ENCODE peak calls at places on chromosomes 11 and 22, in eight cellular contexts. Z, O, G, N, C, I, X and Q are unnamed samples.

GRCh38 chr11:78802058-78802633 is 227.5 kb upstream of the NARS2 start:
- DNase-seq in Z (no peak), I (no peak), X (no peak), N (no peak), G (no peak), C (no peak), O (no peak), Q (no peak)

GRCh38 chr22:49666146-49666809 is 161.4 kb downstream of the BRD1 start:
- DNase-seq in I (no peak), C (no peak), X (no peak), O (no peak), G (no peak), Z (no peak), N (no peak), Q (no peak)

GRCh38 chr22:49767355-49768062 is 60.2 kb downstream of the BRD1 start:
- DNase-seq in Z (peak), G (no peak), X (no peak), N (no peak), I (no peak), O (no peak), C (peak), Q (peak)

GRCh38 chr11:113119074-113119473 is 157.9 kb downstream of the NCAM1 start:
- DNase-seq in Z (no peak), X (no peak), N (no peak), O (no peak), C (no peak), G (no peak), I (no peak), Q (no peak)

GRCh38 chr11:1162498-1163311 is 5.0 kb downstream of the MUC5AC start:
- DNase-seq in G (no peak), O (no peak), X (no peak), Z (peak), C (no peak), I (no peak), N (no peak), Q (no peak)

GRCh38 chr11:33532257-33532656 is 168.4 kb downstream of the C11orf91 start:
- DNase-seq in N (no peak), O (no peak), G (no peak), X (no peak), C (no peak), I (no peak), Z (no peak), Q (no peak)

GRCh38 chr11:106133529-106133928 is 56.1 kb downstream of the AASDHPPT start:
- DNase-seq in X (no peak), N (no peak), O (no peak), G (no peak), Z (no peak), I (no peak), C (no peak), Q (no peak)

GRCh38 chr11:106815209-106815608 is 203.1 kb downstream of the GUCY1A2 start:
- DNase-seq in I (no peak), X (no peak), N (no peak), O (no peak), C (no peak), G (no peak), Z (no peak), Q (no peak)

GRCh38 chr11:66934971-66935779 is 23.0 kb downstream of the PC start:
- DNase-seq in Z (no peak), G (no peak), I (no peak), C (no peak), X (no peak), O (no peak), N (no peak), Q (no peak)

GRCh38 chr11:79414644-79415317 is 26.0 kb downstream of the TENM4 start:
- DNase-seq in C (no peak), Z (peak), N (no peak), G (no peak), I (no peak), O (no peak), X (no peak), Q (no peak)

GRCh38 chr22:23281406-23282088 is 101.2 kb downstream of the BCR start:
- DNase-seq in O (peak), X (peak), Z (peak), N (peak), I (peak), C (peak), G (no peak), Q (peak)

GRCh38 chr11:95919514-95919913 is 4.4 kb downstream of the MTMR2 start:
- DNase-seq in X (no peak), O (no peak), I (no peak), C (no peak), G (no peak), Z (no peak), N (no peak), Q (no peak)

GRCh38 chr11:890794-891600 is 19.6 kb downstream of the CHID1 start:
- DNase-seq in G (no peak), N (no peak), O (no peak), C (no peak), Z (no peak), X (no peak), I (no peak), Q (no peak)

GRCh38 chr22:22128440-22128839 is 116.1 kb upstream of the VPREB1 start:
- DNase-seq in O (no peak), Z (no peak), G (no peak), N (no peak), I (no peak), X (no peak), C (no peak), Q (no peak)

GRCh38 chr22:27372969-27373670 is 428.4 kb downstream of the MN1 start:
- DNase-seq in N (no peak), G (no peak), I (no peak), Z (no peak), O (no peak), X (no peak), C (no peak), Q (no peak)

GRCh38 chr11:93160808-93161207 is 37.0 kb downstream of the SLC36A4 start:
- DNase-seq in C (no peak), Z (no peak), G (no peak), N (no peak), I (no peak), X (no peak), O (no peak), Q (no peak)

GRCh38 chr11:6385046-6385777 is 5.1 kb upstream of the SMPD1 start:
- DNase-seq in O (no peak), I (no peak), X (no peak), G (no peak), Z (no peak), C (no peak), N (no peak), Q (no peak)